ENCODE peak calls at places on chromosomes 12 and 14, in five cellular contexts. One of them, this sample, is unnamed.

GRCh38 chr14:50363734-50364113 is 33.0 kb downstream of the CDKL1 start:
- DNase-seq in MV-4-11: peak; percentile 95
- DNase-seq in B cell: peak; percentile 77
- DNase-seq in T-helper 9 cell: peak; percentile 7
- DNase-seq in stimulated activated CD8-positive, alpha-beta memory T cell treated with anti-CD3 and anti-CD28 coated beads, Interleukin-7, amount 100 ng/mL, for 1 hour: no peak
- DNase-seq in this sample: no peak

GRCh38 chr14:54730156-54730961 is 163.4 kb downstream of the SAMD4A start:
- DNase-seq in MV-4-11: peak; percentile 81
- DNase-seq in B cell: peak; percentile 30
- DNase-seq in T-helper 9 cell: no peak
- DNase-seq in stimulated activated CD8-positive, alpha-beta memory T cell treated with anti-CD3 and anti-CD28 coated beads, Interleukin-7, amount 100 ng/mL, for 1 hour: no peak
- DNase-seq in this sample: no peak

GRCh38 chr14:68649461-68650189 is 143.2 kb downstream of the ZFP36L1 start:
- DNase-seq in MV-4-11: no peak
- DNase-seq in B cell: no peak
- DNase-seq in T-helper 9 cell: no peak
- DNase-seq in stimulated activated CD8-positive, alpha-beta memory T cell treated with anti-CD3 and anti-CD28 coated beads, Interleukin-7, amount 100 ng/mL, for 1 hour: no peak
- DNase-seq in this sample: no peak

GRCh38 chr14:67464377-67464776 is 24.1 kb downstream of the TMEM229B start:
- DNase-seq in MV-4-11: no peak
- DNase-seq in B cell: no peak
- DNase-seq in T-helper 9 cell: no peak
- DNase-seq in stimulated activated CD8-positive, alpha-beta memory T cell treated with anti-CD3 and anti-CD28 coated beads, Interleukin-7, amount 100 ng/mL, for 1 hour: no peak
- DNase-seq in this sample: no peak

GRCh38 chr14:72883963-72884362 is 9.9 kb downstream of the DPF3 start:
- DNase-seq in MV-4-11: peak; percentile 69
- DNase-seq in B cell: no peak
- DNase-seq in T-helper 9 cell: no peak
- DNase-seq in stimulated activated CD8-positive, alpha-beta memory T cell treated with anti-CD3 and anti-CD28 coated beads, Interleukin-7, amount 100 ng/mL, for 1 hour: no peak
- DNase-seq in this sample: no peak

GRCh38 chr12:5948696-5949095 is 3.6 kb upstream of the ANO2 start:
- DNase-seq in MV-4-11: no peak
- DNase-seq in B cell: no peak
- DNase-seq in T-helper 9 cell: no peak
- DNase-seq in stimulated activated CD8-positive, alpha-beta memory T cell treated with anti-CD3 and anti-CD28 coated beads, Interleukin-7, amount 100 ng/mL, for 1 hour: no peak
- DNase-seq in this sample: no peak

GRCh38 chr14:52059614-52060013 is 9.2 kb downstream of the NID2 start:
- DNase-seq in MV-4-11: no peak
- DNase-seq in B cell: no peak
- DNase-seq in T-helper 9 cell: no peak
- DNase-seq in stimulated activated CD8-positive, alpha-beta memory T cell treated with anti-CD3 and anti-CD28 coated beads, Interleukin-7, amount 100 ng/mL, for 1 hour: no peak
- DNase-seq in this sample: no peak

GRCh38 chr12:106226884-106227640 is 20.8 kb downstream of the CKAP4 start:
- DNase-seq in MV-4-11: peak; percentile 56
- DNase-seq in B cell: peak; percentile 70
- DNase-seq in T-helper 9 cell: no peak
- DNase-seq in stimulated activated CD8-positive, alpha-beta memory T cell treated with anti-CD3 and anti-CD28 coated beads, Interleukin-7, amount 100 ng/mL, for 1 hour: no peak
- DNase-seq in this sample: peak; percentile 90

GRCh38 chr14:70776197-70776596 is 33.1 kb downstream of the MAP3K9 start:
- DNase-seq in MV-4-11: no peak
- DNase-seq in B cell: no peak
- DNase-seq in T-helper 9 cell: no peak
- DNase-seq in stimulated activated CD8-positive, alpha-beta memory T cell treated with anti-CD3 and anti-CD28 coated beads, Interleukin-7, amount 100 ng/mL, for 1 hour: no peak
- DNase-seq in this sample: no peak

GRCh38 chr12:93229494-93230310 is 148.0 kb upstream of the NUDT4 start:
- DNase-seq in MV-4-11: no peak
- DNase-seq in B cell: no peak
- DNase-seq in T-helper 9 cell: no peak
- DNase-seq in stimulated activated CD8-positive, alpha-beta memory T cell treated with anti-CD3 and anti-CD28 coated beads, Interleukin-7, amount 100 ng/mL, for 1 hour: no peak
- DNase-seq in this sample: no peak

GRCh38 chr14:54206477-54206876 is 190.3 kb upstream of the CDKN3 start:
- DNase-seq in MV-4-11: no peak
- DNase-seq in B cell: no peak
- DNase-seq in T-helper 9 cell: no peak
- DNase-seq in stimulated activated CD8-positive, alpha-beta memory T cell treated with anti-CD3 and anti-CD28 coated beads, Interleukin-7, amount 100 ng/mL, for 1 hour: no peak
- DNase-seq in this sample: no peak

GRCh38 chr14:95157987-95158712 is 821 bp upstream of the DICER1 start:
- DNase-seq in MV-4-11: no peak
- DNase-seq in B cell: peak; percentile 54
- DNase-seq in T-helper 9 cell: no peak
- DNase-seq in stimulated activated CD8-positive, alpha-beta memory T cell treated with anti-CD3 and anti-CD28 coated beads, Interleukin-7, amount 100 ng/mL, for 1 hour: no peak
- DNase-seq in this sample: no peak

GRCh38 chr12:401235-402126 is at the start of gene CCDC77:
- DNase-seq in MV-4-11: no peak
- DNase-seq in B cell: peak; percentile 92
- DNase-seq in T-helper 9 cell: peak; percentile 86
- DNase-seq in stimulated activated CD8-positive, alpha-beta memory T cell treated with anti-CD3 and anti-CD28 coated beads, Interleukin-7, amount 100 ng/mL, for 1 hour: peak; percentile 86
- DNase-seq in this sample: peak; percentile 80